ENCODE peak calls at places on chromosomes 16 and 17, in seven cellular contexts. A is right atrium auricular region, Q is mucosa of descending colon, F is IMR-90, J is left lung, U is lower leg skin, M is astrocyte of the cerebellum. E is an unnamed sample.

GRCh38 chr17:58605470-58605869 is 86.4 kb downstream of the TEX14 start:
- DNase-seq in J (no peak), Q (no peak), M (no peak), A (no peak), U (no peak), F (no peak), E (no peak)

GRCh38 chr17:81556175-81556691 is 4.1 kb upstream of the FAAP100 start:
- DNase-seq in U (no peak), M (no peak), Q (no peak), A (no peak), J (no peak), F (peak), E (no peak)

GRCh38 chr16:17134586-17134985 is 336.2 kb downstream of the XYLT1 start:
- DNase-seq in F (no peak), M (no peak), A (no peak), U (no peak), J (no peak), Q (peak), E (no peak)

GRCh38 chr17:57544381-57544780 is 200.7 kb downstream of the CCDC182 start:
- DNase-seq in U (no peak), J (no peak), Q (no peak), A (no peak), F (no peak), M (no peak), E (no peak)

GRCh38 chr16:17358846-17359245 is 111.9 kb downstream of the XYLT1 start:
- DNase-seq in J (no peak), A (no peak), F (no peak), U (no peak), M (peak), Q (no peak), E (no peak)

GRCh38 chr17:27477050-27477647 is 20.9 kb downstream of the KSR1 start:
- DNase-seq in F (no peak), J (no peak), A (no peak), Q (no peak), M (no peak), U (no peak), E (no peak)

GRCh38 chr16:88649924-88650748 is 717 bp downstream of the CYBA start:
- DNase-seq in U (no peak), A (peak), F (peak), M (no peak), J (peak), Q (peak), E (no peak)

GRCh38 chr16:8887952-8888560 is 5.9 kb downstream of the LITAFD start:
- DNase-seq in M (no peak), U (no peak), J (no peak), A (peak), Q (no peak), F (peak), E (no peak)

GRCh38 chr16:49921791-49922456 is 66.0 kb upstream of the ZNF423 start:
- DNase-seq in M (peak), F (peak), A (peak), Q (peak), U (peak), J (peak), E (no peak)

GRCh38 chr16:56281256-56281805 is 90.0 kb downstream of the GNAO1 start:
- DNase-seq in J (no peak), U (no peak), F (no peak), Q (no peak), M (no peak), A (no peak), E (no peak)

GRCh38 chr16:66382171-66382965 is 15.9 kb downstream of the CDH5 start:
- DNase-seq in J (peak), Q (no peak), F (peak), M (peak), U (no peak), A (no peak), E (no peak)

GRCh38 chr17:70172449-70172848 is 3.1 kb downstream of the KCNJ2 start:
- DNase-seq in M (no peak), J (no peak), Q (no peak), U (no peak), A (no peak), F (peak), E (no peak)

GRCh38 chr17:57867126-57867525 is 17.3 kb upstream of the MRPS23 start:
- DNase-seq in Q (no peak), A (no peak), U (no peak), M (no peak), J (no peak), F (no peak), E (no peak)

GRCh38 chr17:50534222-50534978 is 1.9 kb downstream of the EPN3 start:
- DNase-seq in Q (peak), U (peak), J (peak), A (no peak), F (no peak), M (no peak), E (no peak)

GRCh38 chr17:49997256-49997735 is 2.3 kb upstream of the DLX3 start:
- DNase-seq in M (no peak), F (no peak), Q (no peak), J (no peak), A (no peak), U (peak), E (no peak)

GRCh38 chr17:57032343-57032742 is 52.7 kb upstream of the AKAP1 start:
- DNase-seq in Q (peak), J (peak), U (no peak), M (no peak), A (no peak), F (no peak), E (no peak)

GRCh38 chr17:63431939-63432804 is 13.9 kb downstream of the CYB561 start:
- DNase-seq in A (no peak), Q (peak), F (peak), J (peak), U (no peak), M (peak), E (peak)

GRCh38 chr16:71350821-71351557 is 7.5 kb upstream of the CALB2 start:
- DNase-seq in U (peak), J (no peak), M (no peak), A (no peak), F (no peak), Q (no peak), E (no peak)

GRCh38 chr17:58394534-58395223 is 22.7 kb downstream of the RNF43 start:
- DNase-seq in J (no peak), A (no peak), U (no peak), Q (no peak), M (no peak), F (no peak), E (no peak)

GRCh38 chr16:11913425-11914079 is 2.2 kb downstream of the GSPT1 start:
- DNase-seq in J (no peak), F (peak), M (no peak), Q (peak), U (no peak), A (no peak), E (no peak)

GRCh38 chr16:56102159-56102798 is 89.0 kb upstream of the GNAO1 start:
- DNase-seq in A (peak), U (no peak), Q (peak), J (no peak), F (no peak), M (no peak), E (no peak)

GRCh38 chr17:10875411-10875810 is 37.5 kb upstream of the PIRT start:
- DNase-seq in J (no peak), F (no peak), U (no peak), Q (peak), A (no peak), M (no peak), E (no peak)

GRCh38 chr17:78689029-78689428 is 93.0 kb downstream of the CYTH1 start:
- DNase-seq in U (no peak), M (no peak), J (no peak), A (no peak), F (no peak), Q (no peak), E (no peak)
- TF ChIP-seq CTCF in U (no peak), M (no peak), J (no peak), A (no peak), F (no peak), Q (no peak), E (no peak)

GRCh38 chr16:26961459-26961858 is 105.3 kb upstream of the C16orf82 start:
- DNase-seq in A (no peak), F (no peak), U (no peak), Q (no peak), J (no peak), M (no peak), E (no peak)
- H3K4me3 ChIP-seq in A (no peak), F (no peak), U (no peak), Q (no peak), J (no peak), M (no peak), E (no peak)

GRCh38 chr17:3448059-3448630 is 14.5 kb upstream of the OR1E2 start:
- DNase-seq in A (no peak), Q (no peak), U (no peak), J (no peak), M (no peak), F (no peak), E (no peak)

DNA sequence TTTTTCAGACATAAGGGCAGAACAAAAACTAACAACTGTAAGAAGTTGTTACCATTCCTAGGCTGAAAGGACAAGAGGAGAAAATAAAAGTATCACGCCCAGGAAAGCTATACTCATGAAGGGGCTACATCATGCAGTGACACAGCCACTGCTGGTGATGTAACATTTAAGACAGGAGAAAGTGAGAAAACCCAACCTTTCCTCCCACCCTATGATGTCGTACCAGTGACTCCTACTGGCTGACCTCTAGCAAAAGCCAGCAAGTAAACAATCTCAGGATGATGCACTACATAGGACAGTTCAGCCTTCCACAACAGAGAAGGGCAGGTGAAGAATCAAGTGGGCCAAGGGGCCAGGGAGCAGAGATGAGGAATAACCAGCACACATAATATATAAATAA is 14.0 kb upstream of the OR1E2 start:
- DNase-seq in Q (peak), J (no peak), F (no peak), A (no peak), M (no peak), U (no peak), E (no peak)
- TF ChIP-seq CTCF in Q (no peak), J (no peak), F (no peak), A (no peak), M (no peak), U (no peak), E (no peak)

DNA sequence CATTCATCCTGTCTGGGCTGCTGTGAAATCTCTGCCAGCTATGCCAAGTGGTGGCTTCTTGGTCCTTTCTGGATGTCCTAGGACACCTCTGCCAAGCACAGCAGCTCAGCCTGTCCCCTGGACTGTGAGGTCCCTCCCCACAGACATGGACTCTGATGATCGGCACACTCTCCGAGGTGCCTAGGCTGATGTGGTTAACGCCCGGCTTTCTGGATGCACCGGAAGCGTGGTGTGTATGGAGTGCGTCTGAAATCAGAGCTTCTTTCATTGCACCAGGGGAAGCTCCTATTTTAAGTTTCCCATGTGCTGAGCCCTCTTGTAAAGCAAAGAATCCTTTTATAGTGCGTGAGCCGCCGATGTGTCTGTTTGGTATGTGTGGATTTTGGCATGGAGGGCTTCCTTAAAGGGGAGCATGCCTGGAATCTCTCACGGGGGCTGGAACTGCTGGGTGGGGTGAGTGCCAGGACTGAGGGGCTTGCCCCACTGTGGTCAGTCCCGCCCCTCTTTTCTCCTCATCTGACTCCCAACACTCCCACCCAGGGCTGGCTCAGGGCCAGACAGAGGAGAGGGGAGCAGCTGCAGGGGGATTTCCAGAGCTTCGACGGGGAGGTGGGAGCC is 6.9 kb upstream of the ARHGAP23 start:
- DNase-seq in J (no peak), A (no peak), Q (no peak), M (peak), F (peak), U (no peak), E (peak)
- H3K4me3 ChIP-seq in J (no peak), A (no peak), Q (no peak), M (no peak), F (no peak), U (no peak), E (peak)

GRCh38 chr17:16215002-16215272 is 397 bp downstream of the NCOR1 start:
- DNase-seq in Q (peak), M (no peak), A (no peak), F (no peak), J (peak), U (peak), E (no peak)

GRCh38 chr17:16215965-16216316 is 607 bp upstream of the NCOR1 start:
- DNase-seq in J (no peak), U (peak), F (no peak), A (no peak), M (no peak), Q (peak), E (no peak)

GRCh38 chr17:16217002-16217635 is at the start of gene PIGL:
- DNase-seq in A (peak), U (peak), J (peak), F (peak), Q (peak), M (peak), E (peak)

GRCh38 chr17:16214190-16215001 is 938 bp downstream of the NCOR1 start:
- DNase-seq in U (no peak), F (peak), A (no peak), Q (no peak), M (no peak), J (no peak), E (no peak)

DNA sequence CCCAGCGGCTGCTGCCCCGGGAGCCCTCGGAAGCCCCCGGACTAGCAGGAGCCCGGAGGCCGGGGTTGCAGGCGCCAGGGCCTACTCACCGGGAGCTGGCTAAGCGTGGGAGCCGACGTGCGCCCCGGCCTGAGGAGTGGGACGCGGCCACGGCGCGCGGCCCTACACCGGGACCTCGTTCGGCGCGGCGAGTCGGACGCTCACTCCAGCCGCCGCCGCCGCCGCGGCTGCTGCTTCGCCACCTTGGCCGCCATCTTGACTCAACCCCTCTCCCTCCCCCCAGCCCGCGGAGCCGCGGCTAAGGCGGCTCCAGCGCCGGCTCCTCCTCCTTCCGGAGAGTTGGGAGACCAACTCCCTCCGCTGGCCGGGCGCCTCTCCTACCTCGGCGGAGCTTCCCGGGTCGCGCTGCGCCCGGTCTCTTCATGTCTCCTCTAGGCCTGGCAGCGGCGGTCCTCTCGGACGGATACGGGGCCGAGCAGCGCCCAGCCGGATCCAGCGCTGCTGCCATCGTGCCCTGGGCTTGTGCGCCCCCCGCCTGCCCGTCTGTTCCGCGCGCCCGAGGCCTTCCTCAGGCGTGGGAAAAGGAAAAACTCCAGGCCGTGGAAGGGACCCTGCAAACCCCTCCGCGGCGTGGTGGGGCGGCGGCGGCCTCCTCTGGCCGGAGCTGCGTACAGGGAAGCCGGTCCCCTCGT is at the start of gene NCOR1:
- DNase-seq in M (peak), J (peak), A (peak), Q (peak), U (peak), F (peak), E (peak)
- TF ChIP-seq CTCF in M (peak), J (peak), A (peak), Q (peak), U (no peak), F (peak), E (peak)

DNA sequence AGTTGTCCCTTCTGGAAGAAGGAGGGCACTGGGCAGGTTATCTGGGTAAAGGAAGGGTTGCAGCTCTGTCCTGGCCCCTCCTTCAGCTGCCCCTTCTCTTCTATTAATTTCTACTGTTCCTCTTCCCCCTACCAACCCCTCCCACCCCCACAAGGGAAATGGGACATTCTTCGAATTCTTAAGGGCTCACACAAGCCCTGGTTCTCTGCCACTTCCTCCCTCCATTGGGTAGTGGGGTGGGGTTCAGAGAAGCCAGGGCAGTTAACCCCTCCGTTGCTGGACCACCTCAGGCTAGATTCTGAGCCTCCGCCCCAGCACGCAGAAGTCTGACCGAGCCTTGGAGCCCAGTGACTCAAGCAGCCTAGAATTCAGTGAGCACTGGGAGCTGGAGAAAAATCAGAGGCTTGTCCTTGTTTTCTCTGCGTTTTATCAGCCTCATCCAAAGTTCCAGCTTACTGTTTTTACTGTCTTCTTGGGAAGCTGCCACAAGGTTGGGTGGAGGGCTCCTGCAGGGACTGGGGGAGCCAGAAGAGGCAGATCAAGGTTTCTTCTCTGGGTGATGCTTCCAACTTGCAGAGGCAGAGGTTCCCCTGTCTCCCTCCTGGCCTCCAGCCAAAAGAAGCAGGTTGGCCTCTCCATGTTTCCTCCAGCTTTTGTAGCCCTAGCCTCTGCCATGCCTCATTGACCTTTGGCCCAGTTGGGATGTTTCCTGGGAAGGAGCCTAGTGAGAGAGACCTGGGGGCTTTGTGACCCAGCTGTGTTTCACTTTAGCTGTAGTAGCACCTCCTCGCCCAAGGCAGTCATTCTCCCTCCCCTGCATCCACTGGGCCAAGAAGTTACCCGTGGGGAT is 10.2 kb downstream of the LASP1 start:
- DNase-seq in M (peak), J (no peak), U (no peak), F (peak), Q (no peak), A (peak), E (no peak)
- H3K4me3 ChIP-seq in M (no peak), J (no peak), U (no peak), F (no peak), Q (no peak), A (no peak), E (peak)

GRCh38 chr16:4245400-4245799 is 3.5 kb upstream of the SRL start:
- DNase-seq in Q (no peak), M (no peak), J (no peak), F (peak), U (no peak), A (no peak), E (no peak)

GRCh38 chr16:4246777-4247476 is 5.0 kb upstream of the SRL start:
- DNase-seq in A (no peak), Q (no peak), J (no peak), U (no peak), F (no peak), M (no peak), E (no peak)

GRCh38 chr16:4241601-4242270 is at the start of gene SRL:
- DNase-seq in A (no peak), J (no peak), M (no peak), U (no peak), F (no peak), Q (no peak), E (no peak)

GRCh38 chr16:4244254-4244812 is 2.5 kb upstream of the SRL start:
- DNase-seq in U (no peak), A (no peak), J (no peak), M (no peak), F (peak), Q (no peak), E (no peak)

DNA sequence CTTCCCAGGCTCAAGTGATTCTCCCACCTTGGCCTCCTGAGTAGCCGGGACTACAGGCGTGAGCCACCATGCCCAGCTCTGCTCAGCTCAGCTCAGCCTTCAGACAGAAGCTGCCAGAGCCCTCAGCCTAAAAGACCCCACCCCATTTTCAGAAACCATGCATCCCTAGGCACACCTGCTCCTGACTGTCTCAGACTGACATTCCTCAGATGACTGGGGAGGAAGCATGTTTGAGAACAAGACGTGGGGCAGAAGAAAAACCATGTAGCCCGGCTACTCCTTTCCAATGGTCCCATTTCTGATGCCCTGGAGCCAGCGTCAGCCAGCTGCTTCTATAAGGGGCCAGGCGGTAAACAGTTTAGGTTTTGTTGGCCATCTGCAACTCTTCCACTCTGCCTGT is 3.0 kb upstream of the SRL start:
- DNase-seq in Q (no peak), F (no peak), M (no peak), A (no peak), U (no peak), J (no peak), E (no peak)
- TF ChIP-seq CTCF in Q (no peak), F (no peak), M (no peak), A (no peak), U (no peak), J (no peak), E (no peak)

GRCh38 chr17:76453431-76453743 is 435 bp upstream of the UBE2O start:
- DNase-seq in Q (no peak), M (no peak), U (no peak), A (no peak), J (no peak), F (no peak), E (no peak)
- H3K4me3 ChIP-seq in Q (no peak), M (no peak), U (no peak), A (no peak), J (no peak), F (peak), E (no peak)

DNA sequence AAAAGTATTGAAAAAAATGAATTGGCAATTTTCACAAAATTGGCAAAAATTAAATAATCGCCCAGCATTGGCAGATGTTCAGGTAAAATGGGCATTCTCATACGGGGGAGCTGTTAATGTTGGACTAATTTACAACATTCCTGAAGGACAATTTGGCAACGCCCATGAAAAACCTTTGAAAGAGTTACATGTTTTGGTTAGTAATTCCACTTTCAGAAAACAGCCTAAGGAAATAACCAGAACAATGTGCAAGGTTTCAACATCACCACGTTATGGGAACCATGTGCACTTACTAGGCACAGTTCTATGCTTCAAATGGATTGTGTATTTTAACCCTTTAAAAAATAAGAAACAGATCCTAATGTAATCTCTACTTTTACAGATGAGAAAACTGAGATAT is 62.7 kb downstream of the CDYL2 start:
- DNase-seq in F (no peak), A (no peak), J (no peak), Q (no peak), M (no peak), U (no peak), E (no peak)
- TF ChIP-seq CTCF in F (no peak), A (no peak), J (no peak), Q (no peak), M (no peak), U (no peak), E (no peak)

E was measured in AG04449.